ENCODE peak calls at places on chromosome 20, in seven cellular contexts. L, Z, B, N, J, F and P are unnamed samples.
A peak's percentile ranks its signal among the peaks of the same experiment; 100 is the strongest.

GRCh38 chr20:22688485-22688884 is 104.1 kb upstream of the FOXA2 start:
- DNase-seq in L (no peak), B (no peak), Z (peak; percentile 15), J (no peak), N (no peak), F (no peak), P (no peak)

GRCh38 chr20:46171476-46171875 is 53.4 kb downstream of the CD40 start:
- DNase-seq in B (no peak), Z (no peak), F (no peak), J (no peak), L (no peak), N (no peak), P (no peak)

GRCh38 chr20:47204746-47205122 is 151.8 kb downstream of the ZMYND8 start:
- DNase-seq in L (no peak), Z (no peak), N (no peak), F (no peak), J (no peak), B (no peak), P (no peak)

GRCh38 chr20:50399003-50399916 is 110.9 kb upstream of the PTPN1 start:
- DNase-seq in B (peak; percentile 94), N (no peak), L (no peak), J (peak; percentile 88), Z (peak; percentile 66), F (no peak), P (no peak)

GRCh38 chr20:8940311-8940710 is 128.6 kb upstream of the PLCB4 start:
- DNase-seq in F (no peak), J (no peak), N (no peak), Z (no peak), L (peak; percentile 40), B (no peak), P (peak; percentile 0)

GRCh38 chr20:48617481-48617880 is 210.3 kb downstream of the PREX1 start:
- DNase-seq in B (peak; percentile 44), Z (no peak), N (no peak), L (no peak), F (no peak), J (no peak), P (no peak)

GRCh38 chr20:14064333-14064732 is 69.0 kb downstream of the MACROD2 start:
- DNase-seq in J (no peak), N (no peak), F (no peak), L (no peak), B (no peak), Z (no peak), P (no peak)

GRCh38 chr20:5715068-5715841 is 34.9 kb upstream of the SHLD1 start:
- DNase-seq in B (no peak), L (no peak), F (no peak), J (no peak), Z (no peak), N (no peak), P (no peak)

GRCh38 chr20:49762940-49763766 is 49.5 kb upstream of the B4GALT5 start:
- DNase-seq in N (no peak), L (no peak), B (no peak), Z (peak; percentile 53), F (peak; percentile 32), J (peak; percentile 22), P (no peak)

GRCh38 chr20:35523298-35523888 is 6.1 kb downstream of the C20orf173 start:
- DNase-seq in J (no peak), F (peak; percentile 81), B (no peak), N (peak; percentile 38), Z (peak; percentile 11), L (no peak), P (no peak)

GRCh38 chr20:7358670-7359069 is 581.6 kb downstream of the HAO1 start:
- DNase-seq in L (no peak), F (peak; percentile 42), Z (no peak), B (no peak), J (peak; percentile 40), N (peak; percentile 45), P (no peak)

GRCh38 chr20:41086402-41087324 is 50.7 kb upstream of the PLCG1 start:
- DNase-seq in J (no peak), B (no peak), L (no peak), F (no peak), Z (no peak), N (no peak), P (no peak)

GRCh38 chr20:21684671-21685070 is 20.8 kb upstream of the PAX1 start:
- DNase-seq in J (no peak), Z (no peak), F (peak; percentile 63), B (no peak), L (no peak), N (no peak), P (no peak)

GRCh38 chr20:49603209-49603627 is 35.3 kb upstream of the PTGIS start:
- DNase-seq in Z (peak; percentile 53), F (peak; percentile 71), B (no peak), L (no peak), J (peak; percentile 26), N (peak; percentile 59), P (peak; percentile 72)

GRCh38 chr20:41619360-41620115 is 1.4 kb upstream of the CHD6 start:
- DNase-seq in Z (no peak), B (no peak), J (no peak), F (no peak), L (no peak), N (no peak), P (no peak)

GRCh38 chr20:37574199-37574890 is 46.7 kb upstream of the BLCAP start:
- DNase-seq in Z (no peak), N (no peak), F (no peak), B (no peak), J (no peak), L (no peak), P (no peak)
- H3K4me3 ChIP-seq in Z (no peak overlapping the region), N (no peak overlapping the region), F (no peak overlapping the region), B (no peak overlapping the region), J (no peak overlapping the region), L (no peak overlapping the region), P (no peak overlapping the region)

GRCh38 chr20:39429716-39430115 is 467.6 kb downstream of the DHX35 start:
- DNase-seq in Z (no peak), B (no peak), J (peak; percentile 37), F (peak; percentile 65), L (no peak), N (peak; percentile 27), P (no peak)
- TF ChIP-seq CTCF in Z (no peak), B (peak; percentile 29), J (no peak), F (peak; percentile 61), L (no peak), N (peak; percentile 55), P (no peak)

GRCh38 chr20:25197870-25198190 is 2.3 kb downstream of the ENTPD6 start:
- DNase-seq in B (no peak), J (no peak), N (no peak), L (no peak), F (no peak), Z (no peak), P (no peak)
- H3K4me3 ChIP-seq in B (no peak overlapping the region), J (no peak overlapping the region), N (no peak overlapping the region), L (no peak overlapping the region), F (no peak overlapping the region), Z (no peak overlapping the region), P (no peak overlapping the region)

GRCh38 chr20:63957004-63957689 is 931 bp upstream of the UCKL1 start:
- DNase-seq in B (no peak), Z (peak; percentile 52), J (peak; percentile 64), F (peak; percentile 83), N (peak; percentile 72), L (no peak), P (peak; percentile 58)
- TF ChIP-seq CTCF in B (peak; percentile 20), Z (peak; percentile 17), J (peak; percentile 14), F (peak; percentile 12), N (peak; percentile 27), L (no peak), P (no peak)

GRCh38 chr20:36871640-36872570 is 4.0 kb upstream of the TLDC2 start:
- DNase-seq in L (no peak), F (no peak), N (no peak), Z (no peak), J (peak; percentile 21), B (no peak), P (no peak)
- H3K4me3 ChIP-seq in L (no peak overlapping the region), F (no peak overlapping the region), N (no peak overlapping the region), Z (no peak overlapping the region), J (no peak overlapping the region), B (no peak overlapping the region), P (no peak overlapping the region)

GRCh38 chr20:37359331-37359730 is 13.4 kb downstream of the SRC start:
- DNase-seq in B (peak; percentile 18), J (no peak), F (no peak), L (no peak), Z (no peak), N (no peak), P (no peak)

GRCh38 chr20:37356961-37357371 is 11.0 kb downstream of the SRC start:
- DNase-seq in J (no peak), Z (no peak), F (no peak), B (peak; percentile 60), L (no peak), N (no peak), P (no peak)

GRCh38 chr20:37359836-37360235 is 13.9 kb downstream of the SRC start:
- DNase-seq in Z (no peak), L (no peak), J (no peak), B (no peak), F (no peak), N (no peak), P (no peak)

GRCh38 chr20:37357481-37358365 is 11.8 kb downstream of the SRC start:
- DNase-seq in L (no peak), B (peak; percentile 65), N (no peak), Z (no peak), F (no peak), J (no peak), P (no peak)

DNA sequence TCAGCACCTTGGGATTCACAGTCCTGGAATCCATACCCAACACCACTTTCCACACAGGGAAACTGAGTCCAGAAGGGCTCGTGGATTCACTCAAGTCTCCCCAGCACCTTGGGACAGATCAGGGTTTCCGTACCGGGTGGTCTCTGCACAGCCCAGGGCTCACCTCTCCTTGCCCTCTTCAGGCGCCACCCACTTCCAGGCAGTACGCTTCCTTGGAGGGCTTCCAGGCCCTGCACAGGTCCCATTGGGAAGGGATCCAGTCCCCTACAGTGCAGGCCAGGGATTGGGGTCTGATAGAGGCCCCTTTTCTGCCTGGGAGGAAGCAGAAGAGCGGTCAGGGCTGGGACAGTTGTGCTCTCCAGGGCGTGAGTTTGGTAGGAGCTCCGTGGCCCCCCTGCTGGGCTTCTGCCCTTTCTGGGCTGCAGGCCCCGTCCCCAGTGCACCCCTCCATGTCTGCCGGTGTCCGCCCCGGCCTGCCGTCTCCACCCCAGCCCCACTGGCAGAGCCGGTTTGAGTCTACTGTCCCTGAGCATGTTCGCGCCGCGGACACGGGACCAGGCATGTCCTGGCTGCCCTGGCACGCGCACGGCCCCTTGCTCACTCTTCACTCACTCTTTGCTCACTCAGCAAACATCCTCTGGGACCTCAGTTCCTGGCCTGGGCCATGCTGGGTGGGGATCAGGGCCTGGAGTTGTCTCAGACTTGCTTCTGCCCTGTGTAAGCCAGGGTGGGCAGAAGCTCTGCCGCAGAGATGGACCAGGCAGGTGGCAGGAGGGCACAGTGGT is 12.6 kb downstream of the SRC start:
- DNase-seq in F (no peak), N (no peak), Z (no peak), B (peak; percentile 71), J (no peak), L (no peak), P (no peak)
- TF ChIP-seq CTCF in F (no peak), N (no peak), Z (no peak), B (no peak), J (no peak), L (no peak), P (no peak)